ENCODE peak calls at places on chromosomes 2 and 18, in six cellular contexts. M is endothelial cell of umbilical vein, K is K562, C is HepG2, W is WTC11, B is H1. N is an unnamed sample.

GRCh38 chr2:65061910-65062339 is 5.7 kb downstream of the CEP68 start:
- DNase-seq in B (no peak), M (no peak), W (no peak), C (no peak), K (no peak), N (no peak)

GRCh38 chr2:193627187-193627917 is 1432.6 kb upstream of the TMEFF2 start:
- DNase-seq in K (no peak), M (no peak), C (no peak), W (no peak), B (no peak), N (no peak)

GRCh38 chr2:10933700-10934225 is 22.0 kb downstream of the KCNF1 start:
- DNase-seq in M (no peak), W (no peak), K (no peak), C (no peak), B (no peak), N (no peak)

GRCh38 chr2:69718338-69718965 is 23.5 kb upstream of the ANXA4 start:
- DNase-seq in K (no peak), M (no peak), C (no peak), B (no peak), W (no peak), N (no peak)

GRCh38 chr2:73920577-73921545 is 5.8 kb upstream of the DGUOK start:
- DNase-seq in M (peak; percentile 16), W (peak; percentile 85), C (peak; percentile 55), B (peak; percentile 87), K (peak; percentile 89), N (peak; percentile 56)

GRCh38 chr2:168316073-168316440 is 68.7 kb upstream of the STK39 start:
- DNase-seq in B (no peak), M (no peak), C (no peak), W (no peak), K (no peak), N (no peak)

GRCh38 chr18:23281626-23282436 is 146.5 kb downstream of the CABLES1 start:
- DNase-seq in C (no peak), W (no peak), B (no peak), K (no peak), M (peak; percentile 85), N (peak; percentile 11)

GRCh38 chr2:23467618-23468017 is 82.6 kb downstream of the KLHL29 start:
- DNase-seq in M (no peak), W (no peak), C (no peak), K (no peak), B (no peak), N (no peak)

GRCh38 chr2:221517362-221518121 is 54.6 kb downstream of the EPHA4 start:
- DNase-seq in B (no peak), M (peak; percentile 72), C (no peak), W (no peak), K (no peak), N (no peak)

GRCh38 chr2:70514612-70515055 is 39.0 kb downstream of the TGFA start:
- DNase-seq in C (peak; percentile 42), W (no peak), K (no peak), M (no peak), B (no peak), N (no peak)

GRCh38 chr2:240468300-240469238 is 33.1 kb downstream of the GPC1 start:
- DNase-seq in B (peak; percentile 51), M (no peak), C (no peak), W (peak; percentile 14), K (no peak), N (no peak)

GRCh38 chr2:113208995-113209868 is 35.5 kb downstream of the PSD4 start:
- DNase-seq in B (no peak), C (no peak), K (no peak), M (no peak), W (no peak), N (no peak)

GRCh38 chr2:146527166-146527565 is 1317.7 kb upstream of the ACVR2A start:
- DNase-seq in W (no peak), M (no peak), C (no peak), K (no peak), B (no peak), N (no peak)

GRCh38 chr2:168686485-168687191 is 115.8 kb upstream of the NOSTRIN start:
- DNase-seq in C (no peak), W (no peak), K (no peak), M (peak; percentile 57), B (no peak), N (no peak)

GRCh38 chr18:59054892-59055291 is 84.8 kb upstream of the SEC11C start:
- DNase-seq in K (no peak), W (no peak), C (no peak), B (no peak), M (no peak), N (no peak)

GRCh38 chr2:240141736-240142135 is 1.3 kb upstream of the OTOS start:
- DNase-seq in C (no peak), B (no peak), M (no peak), W (no peak), K (no peak), N (no peak)

GRCh38 chr2:39595116-39595515 is 70.6 kb upstream of the TMEM178A start:
- DNase-seq in B (no peak), C (no peak), W (no peak), M (no peak), K (no peak), N (no peak)

GRCh38 chr2:172084734-172085459 is 410 bp upstream of the DLX1 start:
- DNase-seq in W (peak; percentile 92), K (peak; percentile 94), M (peak; percentile 83), C (peak; percentile 92), B (peak; percentile 88), N (peak; percentile 93)

GRCh38 chr18:45321520-45321919 is 293.8 kb upstream of the SLC14A2 start:
- DNase-seq in C (no peak), M (no peak), W (no peak), B (no peak), K (no peak), N (no peak)

GRCh38 chr2:42964444-42965081 is 172.2 kb upstream of the HAAO start:
- DNase-seq in K (no peak), W (no peak), B (no peak), M (no peak), C (no peak), N (no peak)

GRCh38 chr2:143955416-143956075 is 564.4 kb downstream of the ZEB2 start:
- DNase-seq in C (no peak), M (no peak), B (no peak), K (no peak), W (no peak), N (no peak)

GRCh38 chr2:204977914-204978313 is 432.6 kb downstream of the PARD3B start:
- DNase-seq in M (no peak), W (peak; percentile 34), C (no peak), K (no peak), B (no peak), N (no peak)

GRCh38 chr2:164839914-164840457 is 1.6 kb downstream of the COBLL1 start:
- DNase-seq in B (no peak), C (peak; percentile 31), K (no peak), M (peak; percentile 95), W (no peak), N (no peak)

GRCh38 chr2:186433777-186434432 is 52.2 kb upstream of the ZC3H15 start:
- DNase-seq in C (no peak), W (no peak), M (no peak), B (no peak), K (no peak), N (no peak)

GRCh38 chr18:31649894-31650719 is 34.3 kb downstream of the B4GALT6 start:
- DNase-seq in K (no peak), M (no peak), C (no peak), B (no peak), W (no peak), N (no peak)

GRCh38 chr18:31649449-31649848 is 34.9 kb downstream of the B4GALT6 start:
- DNase-seq in K (no peak), M (no peak), B (no peak), C (no peak), W (no peak), N (no peak)

GRCh38 chr18:31647354-31647753 is 37.0 kb downstream of the B4GALT6 start:
- DNase-seq in C (peak; percentile 26), K (no peak), M (no peak), B (no peak), W (no peak), N (no peak)

GRCh38 chr18:31648458-31648857 is 35.9 kb downstream of the B4GALT6 start:
- DNase-seq in B (no peak), W (no peak), K (no peak), M (no peak), C (no peak), N (no peak)

DNA sequence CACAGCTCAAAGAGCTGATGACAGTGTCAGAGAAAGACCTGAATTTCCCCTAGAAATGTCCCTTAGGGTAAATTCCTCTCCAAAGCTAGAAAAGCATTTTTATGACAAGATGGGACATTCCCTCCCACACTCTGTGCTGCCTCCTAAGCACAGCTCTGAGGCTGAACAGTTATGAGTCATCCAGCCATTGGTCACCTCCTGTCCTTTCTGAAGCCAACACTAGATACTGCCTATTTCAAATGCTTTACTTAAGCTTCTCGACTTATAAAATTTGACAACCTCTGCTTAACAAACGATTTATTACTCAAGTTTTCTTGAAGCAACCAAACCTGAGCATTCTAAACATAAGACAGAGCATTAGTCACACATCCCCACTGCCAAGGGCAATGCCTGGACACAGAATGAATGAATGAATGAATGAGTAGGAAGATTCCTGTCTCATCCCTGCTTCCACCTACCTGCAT is 35.4 kb downstream of the B4GALT6 start:
- DNase-seq in W (no peak), C (peak; percentile 13), K (no peak), B (no peak), M (peak; percentile 42), N (peak; percentile 50)
- TF ChIP-seq MAX in W (no peak), C (no peak), K (no peak), B (no peak), M (no peak), N (no peak)

GRCh38 chr2:21683838-21684237 is 560.1 kb downstream of the TDRD15 start:
- DNase-seq in W (no peak), K (no peak), B (no peak), C (no peak), M (no peak), N (no peak)
- TF ChIP-seq JUN in W (no peak), K (no peak), B (no peak), C (no peak), M (no peak), N (no peak)

GRCh38 chr2:8578335-8579244 is 103.3 kb upstream of the ID2 start:
- DNase-seq in C (no peak), B (no peak), W (no peak), K (no peak), M (no peak), N (no peak)
- TF ChIP-seq MAX in C (no peak), B (no peak), W (no peak), K (no peak), M (no peak), N (no peak)

DNA sequence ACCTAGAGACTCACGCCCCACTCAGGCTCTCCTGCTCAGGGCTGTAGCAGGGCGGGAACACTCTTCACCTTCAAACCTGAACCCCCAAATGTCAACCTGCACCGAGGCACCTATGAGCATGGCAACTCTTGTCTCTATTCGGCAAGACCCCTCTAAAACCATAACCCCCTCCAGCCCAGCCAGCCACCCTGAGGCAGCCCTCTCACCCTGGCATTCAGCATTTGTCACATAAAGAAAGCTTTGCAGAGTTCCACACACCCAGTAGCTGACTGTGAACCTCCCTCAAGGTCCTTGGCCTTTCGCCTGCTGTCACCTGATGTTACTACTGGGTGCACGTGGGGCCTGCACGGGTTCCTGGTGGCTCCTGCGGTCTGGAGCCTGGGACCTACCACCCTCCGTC is 97.2 kb upstream of the ALKAL2 start:
- DNase-seq in K (no peak), B (no peak), W (no peak), C (no peak), M (no peak), N (no peak)
- TF ChIP-seq JUN in K (no peak), B (no peak), W (no peak), C (no peak), M (no peak), N (no peak)